ENCODE peak calls at places on chromosomes 13 and 19, in nine cellular contexts. K is IMR-90, P is testis, I is A549, Z is heart left ventricle, X is adrenal gland, C is stomach, Y is gastrocnemius medialis, W is lower leg skin. G is an unnamed sample.

GRCh38 chr19:55673889-55674288 is 1.1 kb upstream of the EPN1 start:
- DNase-seq in P (no peak), W (no peak), C (no peak), X (no peak), K (no peak), Y (no peak), I (no peak), Z (no peak), G (no peak)

GRCh38 chr19:3536429-3537100 is 2.4 kb upstream of the TEKTIP1 start:
- DNase-seq in C (no peak), W (peak; percentile 43), P (peak; percentile 76), X (peak; percentile 91), Y (no peak), I (no peak), Z (no peak), K (no peak), G (no peak)

GRCh38 chr19:48480476-48481190 is 11.5 kb downstream of the CYTH2 start:
- DNase-seq in Z (peak; percentile 83), K (no peak), Y (no peak), W (no peak), P (peak; percentile 55), C (no peak), I (no peak), X (no peak), G (peak; percentile 55)

GRCh38 chr19:30662211-30662861 is 290.2 kb downstream of the ZNF536 start:
- DNase-seq in I (no peak), P (no peak), Z (no peak), K (no peak), W (peak; percentile 53), X (no peak), C (peak; percentile 22), Y (no peak), G (no peak)

GRCh38 chr13:94162289-94162688 is 317.2 kb downstream of the DCT start:
- DNase-seq in I (no peak), Z (no peak), X (no peak), P (no peak), Y (no peak), K (no peak), W (no peak), C (no peak), G (no peak)

GRCh38 chr19:7366701-7367420 is 18.1 kb downstream of the ARHGEF18 start:
- DNase-seq in Z (no peak), C (no peak), K (peak; percentile 33), Y (no peak), I (peak; percentile 41), W (no peak), P (no peak), X (no peak), G (no peak)

GRCh38 chr13:97386832-97387486 is 47.0 kb upstream of the RAP2A start:
- DNase-seq in W (no peak), K (no peak), I (no peak), X (peak; percentile 66), Y (no peak), P (no peak), Z (peak; percentile 62), C (no peak), G (peak; percentile 26)

GRCh38 chr19:5364674-5365073 is 24.1 kb upstream of the PTPRS start:
- DNase-seq in X (no peak), Z (no peak), Y (no peak), I (no peak), W (no peak), C (no peak), P (no peak), K (no peak), G (no peak)

GRCh38 chr13:23160241-23161175 is 20.3 kb upstream of the SGCG start:
- DNase-seq in I (no peak), X (no peak), P (no peak), Z (no peak), Y (no peak), K (no peak), C (no peak), W (no peak), G (no peak)

GRCh38 chr19:45038931-45039893 is at the start of gene CLASRP:
- DNase-seq in W (peak; percentile 86), X (peak; percentile 95), C (peak; percentile 93), Y (peak; percentile 80), I (peak; percentile 90), P (peak; percentile 94), Z (peak; percentile 94), K (peak; percentile 86), G (peak; percentile 94)

GRCh38 chr13:26977541-26977940 is 194.1 kb downstream of the USP12 start:
- DNase-seq in K (peak; percentile 49), I (no peak), W (no peak), Y (no peak), P (no peak), X (no peak), Z (no peak), C (no peak), G (no peak)

GRCh38 chr13:76994281-76994680 is 2.4 kb downstream of the CLN5 start:
- DNase-seq in I (no peak), Y (no peak), Z (no peak), X (no peak), P (no peak), C (no peak), W (no peak), K (no peak), G (no peak)

GRCh38 chr13:36282818-36283432 is 14.7 kb downstream of the CCDC169 start:
- DNase-seq in Z (no peak), P (no peak), Y (no peak), X (no peak), I (peak; percentile 3), K (peak; percentile 57), C (no peak), W (no peak), G (no peak)

GRCh38 chr13:19069684-19070397 is 111.8 kb downstream of the TUBA3C start:
- DNase-seq in W (no peak), Z (no peak), K (no peak), P (no peak), Y (no peak), I (no peak), X (no peak), C (no peak), G (no peak)

GRCh38 chr19:4064551-4065260 is 2.0 kb downstream of the ZBTB7A start:
- DNase-seq in I (no peak), Z (peak; percentile 79), Y (peak; percentile 61), K (no peak), X (no peak), P (peak; percentile 73), C (peak; percentile 56), W (peak; percentile 60), G (peak; percentile 66)

GRCh38 chr19:8609210-8610040 is 1.1 kb downstream of the ADAMTS10 start:
- DNase-seq in X (peak; percentile 78), Z (peak; percentile 84), Y (no peak), C (peak; percentile 30), P (peak; percentile 40), W (no peak), I (peak; percentile 44), K (peak; percentile 60), G (peak; percentile 34)

GRCh38 chr19:55196803-55197202 is 12.5 kb downstream of the PTPRH start:
- DNase-seq in I (no peak), W (no peak), Z (no peak), C (no peak), X (no peak), K (no peak), P (no peak), Y (no peak), G (no peak)

GRCh38 chr19:58212336-58213074 is 16.2 kb upstream of the ZNF544 start:
- DNase-seq in W (no peak), I (no peak), C (no peak), X (no peak), Z (no peak), Y (no peak), P (no peak), K (no peak), G (no peak)

DNA sequence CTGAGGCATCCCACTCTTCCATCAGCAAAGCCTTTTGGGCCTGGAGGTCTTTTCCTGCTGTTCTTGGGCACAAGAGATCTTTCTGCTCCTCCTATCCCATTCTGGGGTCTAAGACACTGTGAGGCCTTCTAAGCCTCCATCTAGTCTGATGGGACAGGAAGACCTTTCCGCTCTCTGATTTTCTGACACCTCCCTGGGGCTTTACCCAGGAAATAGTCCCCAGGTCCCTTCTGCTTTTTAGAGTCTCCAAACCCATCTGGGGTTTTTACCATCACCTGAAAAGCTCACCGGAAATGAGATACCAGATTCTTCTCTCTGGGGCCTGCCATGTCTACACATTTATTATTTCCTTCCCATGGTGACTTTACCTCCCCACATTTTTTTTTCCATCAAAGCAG is 21.1 kb downstream of the CLEC17A start:
- DNase-seq in X (no peak), I (no peak), K (no peak), Z (no peak), P (no peak), C (no peak), Y (no peak), W (no peak), G (no peak)
- TF ChIP-seq POLR2A in X (no peak), I (no peak), K (no peak), Z (no peak), P (no peak), C (no peak), Y (no peak), W (no peak), G (no peak)

GRCh38 chr13:60061737-60062136 is 102.0 kb downstream of the DIAPH3 start:
- DNase-seq in X (no peak), K (no peak), W (no peak), C (no peak), Z (no peak), P (no peak), I (no peak), Y (no peak), G (no peak)
- TF ChIP-seq POLR2A in X (no peak), K (no peak), W (no peak), C (no peak), Z (no peak), P (no peak), I (no peak), Y (no peak), G (no peak)

DNA sequence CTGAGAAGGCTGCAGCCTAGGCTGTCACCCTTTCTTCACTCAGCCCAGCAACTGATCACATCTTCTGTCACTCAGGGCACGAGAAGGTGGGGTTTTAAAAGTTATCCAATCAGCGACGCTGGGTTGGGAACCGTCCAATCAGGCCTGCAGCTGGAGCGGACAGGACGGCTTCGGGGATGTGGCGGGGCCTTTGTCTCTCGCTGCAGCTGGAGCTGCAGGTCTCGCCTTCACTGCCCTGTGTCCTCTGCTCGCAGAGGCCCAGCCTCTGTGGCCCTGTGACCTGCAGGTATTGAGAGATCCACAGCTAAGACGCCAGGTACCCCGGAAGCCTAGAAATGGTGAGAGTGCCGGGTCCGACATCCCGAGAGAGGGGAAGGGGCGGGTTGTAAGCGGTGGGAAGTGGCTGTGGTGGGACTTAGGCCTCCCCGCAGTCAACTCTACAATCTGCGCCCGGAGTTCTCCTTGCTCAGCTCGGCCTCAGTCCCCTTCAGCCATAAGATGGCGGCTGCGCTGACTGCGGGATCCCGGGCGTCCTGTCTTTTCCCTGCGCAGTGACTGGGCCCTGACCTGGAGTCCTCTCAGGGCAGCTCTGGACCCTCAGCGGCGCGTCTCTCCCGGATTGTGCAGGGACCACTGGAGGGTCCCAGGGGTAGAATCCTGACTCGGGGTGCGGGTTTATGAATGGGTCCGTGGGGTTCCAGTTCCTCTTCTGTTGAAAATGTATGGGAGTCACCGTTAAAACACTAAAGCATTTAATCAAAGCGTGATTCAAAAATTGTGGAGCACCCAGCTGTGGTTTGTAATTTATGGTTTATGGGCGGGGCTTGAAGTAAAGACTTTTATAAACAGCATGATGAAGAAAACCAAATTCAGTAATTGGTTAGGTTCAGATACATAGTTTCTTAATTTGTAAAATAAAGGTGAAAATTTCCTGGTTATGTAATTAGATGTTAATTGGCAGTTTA is at the start of gene ZNF714:
- DNase-seq in C (peak; percentile 79), Y (peak; percentile 76), I (peak; percentile 51), X (peak; percentile 98), W (peak; percentile 93), Z (peak; percentile 88), K (peak; percentile 94), P (peak; percentile 97), G (peak; percentile 84)
- TF ChIP-seq POLR2A in C (no peak), Y (no peak), I (peak; percentile 49), X (peak; percentile 93), W (no peak), Z (no peak), K (peak; percentile 82), P (no peak), G (peak; percentile 86)

GRCh38 chr19:40283414-40284250 is 1.5 kb downstream of the AKT2 start:
- DNase-seq in C (no peak), K (peak; percentile 19), Y (no peak), Z (no peak), I (no peak), W (no peak), X (no peak), P (no peak), G (no peak)
- TF ChIP-seq POLR2A in C (no peak), K (no peak), Y (peak; percentile 22), Z (no peak), I (no peak), W (no peak), X (peak; percentile 26), P (no peak), G (no peak)

G was measured in transverse colon.